ENCODE peak calls at places on chromosomes 11 and 22, in four cellular contexts. One of them, this sample, is unnamed.

GRCh38 chr11:121534131-121535093 is 81.6 kb upstream of the SORL1-AS1 start:
- DNase-seq in GM12892: no peak
- DNase-seq in uterus: peak
- DNase-seq in spleen: no peak
- DNase-seq in this sample: no peak

GRCh38 chr11:76623171-76623883 is 47.2 kb downstream of the LRRC32 start:
- DNase-seq in GM12892: no peak
- DNase-seq in uterus: no peak
- DNase-seq in spleen: peak
- DNase-seq in this sample: no peak

GRCh38 chr11:118241191-118242098 is 10.7 kb downstream of the MPZL3 start:
- DNase-seq in GM12892: no peak
- DNase-seq in uterus: no peak
- DNase-seq in spleen: peak
- DNase-seq in this sample: no peak

GRCh38 chr22:27512283-27512761 is 289.2 kb downstream of the MN1 start:
- DNase-seq in GM12892: no peak
- DNase-seq in uterus: peak
- DNase-seq in spleen: no peak
- DNase-seq in this sample: no peak

GRCh38 chr22:31820655-31821054 is 66.8 kb downstream of the DEPDC5 start:
- DNase-seq in GM12892: no peak
- DNase-seq in uterus: no peak
- DNase-seq in spleen: no peak
- DNase-seq in this sample: no peak

GRCh38 chr11:122668562-122669090 is 13.1 kb downstream of the UBASH3B start:
- DNase-seq in GM12892: no peak
- DNase-seq in uterus: no peak
- DNase-seq in spleen: no peak
- DNase-seq in this sample: no peak

GRCh38 chr11:62044639-62045121 is 77.2 kb upstream of the FTH1 start:
- DNase-seq in GM12892: no peak
- DNase-seq in uterus: no peak
- DNase-seq in spleen: no peak
- DNase-seq in this sample: no peak

GRCh38 chr22:47205562-47205961 is 443.1 kb downstream of the TBC1D22A start:
- DNase-seq in GM12892: no peak
- DNase-seq in uterus: no peak
- DNase-seq in spleen: no peak
- DNase-seq in this sample: peak

GRCh38 chr22:38713921-38714320 is 8.2 kb downstream of the GTPBP1 start:
- DNase-seq in GM12892: no peak
- DNase-seq in uterus: no peak
- DNase-seq in spleen: no peak
- DNase-seq in this sample: no peak

GRCh38 chr11:115391598-115391997 is 112.6 kb downstream of the CADM1 start:
- DNase-seq in GM12892: no peak
- DNase-seq in uterus: no peak
- DNase-seq in spleen: no peak
- DNase-seq in this sample: no peak

GRCh38 chr11:36019722-36020121 is 75.9 kb downstream of the LDLRAD3 start:
- DNase-seq in GM12892: no peak
- DNase-seq in uterus: no peak
- DNase-seq in spleen: no peak
- DNase-seq in this sample: no peak

GRCh38 chr22:22498267-22498666 is 10.3 kb downstream of the ZNF280B start:
- DNase-seq in GM12892: no peak
- DNase-seq in uterus: no peak
- DNase-seq in spleen: no peak
- DNase-seq in this sample: no peak

GRCh38 chr11:15053201-15053685 is 20.1 kb upstream of the CALCB start:
- DNase-seq in GM12892: no peak
- DNase-seq in uterus: no peak
- DNase-seq in spleen: no peak
- DNase-seq in this sample: no peak

GRCh38 chr22:36010913-36011312 is 17.7 kb downstream of the RBFOX2 start:
- DNase-seq in GM12892: no peak
- DNase-seq in uterus: no peak
- DNase-seq in spleen: no peak
- DNase-seq in this sample: no peak

GRCh38 chr11:70183483-70184176 is 19.5 kb upstream of the FADD start:
- DNase-seq in GM12892: no peak
- DNase-seq in uterus: no peak
- DNase-seq in spleen: no peak
- DNase-seq in this sample: no peak

GRCh38 chr22:36383110-36383581 is 4.6 kb downstream of the MYH9 start:
- DNase-seq in GM12892: peak
- DNase-seq in uterus: no peak
- DNase-seq in spleen: peak
- DNase-seq in this sample: no peak

GRCh38 chr11:126140932-126141291 is 70.5 kb downstream of the RPUSD4 start:
- DNase-seq in GM12892: no peak
- DNase-seq in uterus: peak
- DNase-seq in spleen: peak
- DNase-seq in this sample: no peak

GRCh38 chr11:109978895-109979294 is 114.3 kb upstream of the ZC3H12C start:
- DNase-seq in GM12892: no peak
- DNase-seq in uterus: no peak
- DNase-seq in spleen: no peak
- DNase-seq in this sample: no peak

GRCh38 chr11:131311746-131312145 is 58.7 kb upstream of the NTM start:
- DNase-seq in GM12892: no peak
- DNase-seq in uterus: no peak
- DNase-seq in spleen: no peak
- DNase-seq in this sample: no peak

GRCh38 chr11:22730319-22730718 is 63.9 kb downstream of the GAS2 start:
- DNase-seq in GM12892: no peak
- DNase-seq in uterus: no peak
- DNase-seq in spleen: no peak
- DNase-seq in this sample: no peak

GRCh38 chr11:39684155-39684554 is 1775.3 kb downstream of the LRRC4C start:
- DNase-seq in GM12892: no peak
- DNase-seq in uterus: no peak
- DNase-seq in spleen: no peak
- DNase-seq in this sample: no peak

GRCh38 chr22:34878996-34879395 is 187.0 kb upstream of the ISX start:
- DNase-seq in GM12892: no peak
- DNase-seq in uterus: no peak
- DNase-seq in spleen: no peak
- DNase-seq in this sample: no peak

GRCh38 chr11:63762662-63763505 is 5.7 kb downstream of the ZFTA start:
- DNase-seq in GM12892: peak
- DNase-seq in uterus: peak
- DNase-seq in spleen: no peak
- DNase-seq in this sample: no peak

GRCh38 chr11:118622376-118623290 is 15.2 kb downstream of the PHLDB1 start:
- DNase-seq in GM12892: no peak
- DNase-seq in uterus: no peak
- DNase-seq in spleen: peak
- DNase-seq in this sample: no peak

GRCh38 chr22:35554297-35554845 is 13.7 kb downstream of the RASD2 start:
- DNase-seq in GM12892: no peak
- DNase-seq in uterus: no peak
- DNase-seq in spleen: no peak
- DNase-seq in this sample: no peak

GRCh38 chr11:83574516-83574915 is 288.3 kb upstream of the CCDC90B start:
- DNase-seq in GM12892: no peak
- DNase-seq in uterus: no peak
- DNase-seq in spleen: no peak
- DNase-seq in this sample: no peak

GRCh38 chr11:22539851-22540376 is 85.7 kb downstream of the FANCF start:
- DNase-seq in GM12892: no peak
- DNase-seq in uterus: no peak
- DNase-seq in spleen: no peak
- DNase-seq in this sample: no peak

GRCh38 chr11:35142481-35143207 is 3.7 kb downstream of the CD44 start:
- DNase-seq in GM12892: no peak
- DNase-seq in uterus: no peak
- DNase-seq in spleen: no peak
- DNase-seq in this sample: no peak

GRCh38 chr11:14300661-14301304 is 58.2 kb downstream of the RRAS2 start:
- DNase-seq in GM12892: no peak
- DNase-seq in uterus: peak
- DNase-seq in spleen: no peak
- DNase-seq in this sample: no peak

GRCh38 chr11:133606122-133606521 is 73.8 kb upstream of the OPCML start:
- DNase-seq in GM12892: no peak
- DNase-seq in uterus: no peak
- DNase-seq in spleen: no peak
- DNase-seq in this sample: peak

GRCh38 chr22:50308986-50309600 is 1.6 kb upstream of the PLXNB2 start:
- DNase-seq in GM12892: no peak
- DNase-seq in uterus: no peak
- DNase-seq in spleen: no peak
- DNase-seq in this sample: no peak

GRCh38 chr11:56151376-56151775 is 8.7 kb downstream of the OR8K5 start:
- DNase-seq in GM12892: no peak
- DNase-seq in uterus: no peak
- DNase-seq in spleen: no peak
- DNase-seq in this sample: no peak

DNA sequence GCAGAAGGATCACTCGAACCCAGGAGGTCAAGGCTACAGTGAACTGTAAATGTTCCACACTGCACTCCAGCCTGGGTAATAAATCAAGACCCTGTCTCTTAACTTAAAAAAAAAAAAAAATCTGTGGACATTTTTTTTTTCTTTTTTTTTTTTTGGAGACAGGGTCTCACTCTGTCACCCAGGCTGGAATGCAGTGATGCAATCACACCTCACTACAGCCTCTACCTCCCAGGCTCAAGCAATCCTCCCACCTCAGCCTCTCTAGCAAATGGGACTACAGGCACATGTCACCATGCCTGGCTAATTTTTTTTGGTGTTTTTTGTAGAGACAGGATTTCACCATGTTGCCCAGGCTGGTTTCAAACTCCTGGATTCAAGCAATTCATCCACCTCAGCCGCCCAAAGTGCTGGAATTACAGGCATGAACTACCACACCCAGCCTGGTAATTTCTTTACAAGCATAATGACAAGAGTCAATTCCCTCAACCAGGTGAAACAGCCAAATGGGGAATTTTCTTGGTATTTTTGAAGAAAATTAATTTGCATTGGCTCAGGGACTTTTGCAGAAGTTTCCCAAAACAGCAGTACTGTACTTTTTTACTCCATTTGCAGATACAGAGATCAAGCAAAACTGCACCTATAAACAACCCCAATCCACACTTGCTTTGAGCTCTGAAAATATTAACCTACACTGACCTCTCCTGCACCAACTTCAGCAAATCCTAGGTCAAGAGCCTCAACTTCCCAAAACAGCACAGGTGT is 44.0 kb downstream of the MRTFA start:
- DNase-seq in GM12892: no peak
- DNase-seq in uterus: no peak
- DNase-seq in spleen: no peak
- DNase-seq in this sample: no peak
- TF ChIP-seq POLR2A in GM12892: no peak
- TF ChIP-seq POLR2A in uterus: no peak
- TF ChIP-seq POLR2A in spleen: no peak
- TF ChIP-seq POLR2A in this sample: no peak

GRCh38 chr22:30334601-30335000 is 7.9 kb upstream of the TBC1D10A start:
- DNase-seq in GM12892: no peak
- DNase-seq in uterus: no peak
- DNase-seq in spleen: no peak
- DNase-seq in this sample: no peak
- TF ChIP-seq POLR2A in GM12892: no peak
- TF ChIP-seq POLR2A in uterus: no peak
- TF ChIP-seq POLR2A in spleen: no peak
- TF ChIP-seq POLR2A in this sample: no peak

DNA sequence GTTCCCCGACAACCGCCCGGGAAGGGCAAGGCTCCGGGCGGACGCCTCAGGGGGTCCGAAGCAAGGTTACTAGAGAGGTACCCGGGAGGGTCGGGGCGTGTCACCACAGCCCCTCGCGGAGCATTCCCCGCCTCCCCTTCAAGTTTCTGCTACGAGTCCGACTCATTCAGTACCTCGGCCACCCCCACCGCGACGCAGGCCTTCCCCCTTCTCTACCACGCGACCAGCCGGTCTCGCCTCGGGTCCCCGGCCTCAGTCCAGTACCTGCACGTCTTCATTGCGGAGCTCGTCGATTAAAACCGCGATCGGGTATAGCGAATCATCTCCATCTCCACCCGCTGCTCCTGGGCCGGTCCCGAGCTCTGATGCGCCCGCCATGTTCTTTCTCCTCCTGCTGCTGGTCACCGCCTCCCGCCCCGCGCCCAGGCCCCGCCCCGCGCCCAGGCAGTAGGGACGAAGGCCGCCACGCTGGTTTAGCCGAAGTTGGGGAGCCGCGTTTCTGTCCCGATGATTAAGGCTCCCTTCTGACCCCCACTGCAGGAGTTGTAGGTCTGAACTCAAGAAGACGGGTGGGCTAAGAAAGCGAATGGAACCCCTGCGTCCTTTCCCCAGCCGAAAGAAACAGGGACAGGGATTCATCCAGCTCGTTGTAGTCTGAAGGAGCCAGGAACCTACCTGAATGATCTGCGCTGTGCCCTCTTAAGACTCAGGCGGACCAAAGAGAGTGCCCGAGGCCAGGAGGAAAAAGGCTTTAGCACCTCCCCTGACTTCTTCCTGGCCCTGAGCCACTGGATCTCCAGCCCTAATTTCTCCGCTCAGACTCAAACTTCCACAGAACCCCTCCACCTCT is at the start of gene PPP2R1B:
- DNase-seq in GM12892: peak
- DNase-seq in uterus: peak
- DNase-seq in spleen: peak
- DNase-seq in this sample: peak
- TF ChIP-seq POLR2A in GM12892: peak
- TF ChIP-seq POLR2A in uterus: peak
- TF ChIP-seq POLR2A in spleen: no peak
- TF ChIP-seq POLR2A in this sample: no peak

DNA sequence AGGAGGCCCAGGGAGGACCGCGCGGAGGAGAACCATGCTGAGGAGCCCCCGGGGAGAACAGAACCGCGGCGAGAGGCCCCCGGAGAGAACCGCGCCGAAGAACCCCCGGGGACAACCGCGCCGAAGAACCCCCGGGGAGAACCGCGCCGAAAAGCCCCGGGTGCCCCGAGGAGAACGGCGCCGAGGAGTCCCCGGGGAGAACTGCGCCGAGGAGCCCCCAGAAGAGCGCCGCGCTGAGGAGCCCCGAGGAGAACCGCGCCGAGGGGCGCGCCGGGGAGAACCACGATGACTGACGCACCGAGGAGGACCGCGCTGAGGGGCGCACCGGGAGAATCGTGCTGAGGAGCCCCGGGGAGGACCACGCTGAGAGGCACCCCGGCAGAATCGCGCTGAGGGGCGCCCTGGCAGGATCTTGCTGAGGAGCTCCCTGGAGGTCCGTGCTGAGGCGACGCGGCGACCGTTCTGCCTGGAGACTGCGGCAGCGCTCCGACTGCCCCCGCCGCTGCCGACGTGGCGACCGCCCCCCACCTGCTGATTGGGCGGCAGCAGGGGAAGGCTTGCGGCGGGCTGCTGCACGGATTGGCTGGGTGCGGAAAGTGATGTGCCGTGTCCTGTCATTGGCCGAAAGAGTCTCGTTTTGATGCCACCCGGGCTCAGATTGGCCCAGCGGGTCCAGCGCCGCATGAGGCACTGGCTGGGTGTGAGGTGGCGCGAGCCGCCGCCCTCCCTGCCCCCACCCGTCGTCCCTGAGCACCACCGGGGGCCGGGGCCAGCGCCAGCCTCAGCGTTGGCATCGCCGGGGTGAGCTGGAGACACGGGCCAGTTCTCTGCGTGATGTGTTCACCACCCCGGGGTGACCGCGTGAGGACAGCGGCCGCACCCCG is at the start of gene KCNQ1OT1:
- DNase-seq in GM12892: peak
- DNase-seq in uterus: peak
- DNase-seq in spleen: peak
- DNase-seq in this sample: peak
- TF ChIP-seq POLR2A in GM12892: peak
- TF ChIP-seq POLR2A in uterus: peak
- TF ChIP-seq POLR2A in spleen: peak
- TF ChIP-seq POLR2A in this sample: peak